ENCODE peak calls at places on chromosomes 3 and 15, in five cellular contexts. C, I, O, V and R are unnamed samples.
A peak's percentile ranks its signal among the peaks of the same experiment; 100 is the strongest.

GRCh38 chr3:154893813-154894212 is 186.3 kb upstream of the MME start:
- DNase-seq in C (no peak), I (no peak), O (no peak), V (no peak), R (no peak)

GRCh38 chr3:98596902-98597500 is 3.6 kb upstream of the CPOX start:
- DNase-seq in C (no peak), I (peak; percentile 29), O (peak; percentile 53), V (no peak), R (no peak)

GRCh38 chr3:1908651-1909445 is 189.8 kb upstream of the CNTN4 start:
- DNase-seq in C (no peak), I (no peak), O (no peak), V (no peak), R (no peak)

GRCh38 chr15:25678498-25678865 is 184.6 kb downstream of the ATP10A start:
- DNase-seq in C (no peak), I (no peak), O (no peak), V (no peak), R (no peak)

GRCh38 chr3:187188931-187189330 is 8.4 kb upstream of the RTP1 start:
- DNase-seq in C (no peak), I (no peak), O (no peak), V (no peak), R (no peak)

GRCh38 chr15:65980824-65981456 is 111.6 kb downstream of the RAB11A start:
- DNase-seq in C (peak; percentile 56), I (no peak), O (peak; percentile 81), V (peak; percentile 71), R (peak; percentile 33)

GRCh38 chr15:43251863-43252241 is 14.9 kb downstream of the TGM5 start:
- DNase-seq in C (no peak), I (no peak), O (no peak), V (no peak), R (no peak)

GRCh38 chr15:73605759-73606423 is 27.3 kb downstream of the NPTN start:
- DNase-seq in C (no peak), I (no peak), O (no peak), V (no peak), R (no peak)

GRCh38 chr15:51266548-51266947 is 71.8 kb downstream of the CYP19A1 start:
- DNase-seq in C (no peak), I (no peak), O (peak; percentile 50), V (no peak), R (no peak)

GRCh38 chr15:83443076-83443847 is 3.9 kb upstream of the SH3GL3 start:
- DNase-seq in C (no peak), I (no peak), O (no peak), V (no peak), R (no peak)

GRCh38 chr3:71930056-71930991 is 145.4 kb upstream of the PROK2 start:
- DNase-seq in C (peak; percentile 10), I (no peak), O (peak; percentile 87), V (no peak), R (peak; percentile 25)

GRCh38 chr3:180274536-180274935 is 237.8 kb upstream of the PEX5L start:
- DNase-seq in C (no peak), I (no peak), O (no peak), V (no peak), R (no peak)

GRCh38 chr3:151268267-151269235 is 9.8 kb downstream of the P2RY14 start:
- DNase-seq in C (no peak), I (peak; percentile 64), O (no peak), V (peak; percentile 23), R (no peak)

GRCh38 chr3:45381168-45381852 is 7.1 kb upstream of the LARS2 start:
- DNase-seq in C (no peak), I (no peak), O (peak; percentile 8), V (peak; percentile 38), R (no peak)

GRCh38 chr15:91045065-91045464 is 22.7 kb upstream of the VPS33B start:
- DNase-seq in C (no peak), I (no peak), O (no peak), V (no peak), R (no peak)

GRCh38 chr3:151788401-151788800 is 25.5 kb upstream of the AADAC start:
- DNase-seq in C (no peak), I (no peak), O (no peak), V (no peak), R (no peak)

GRCh38 chr3:177144922-177145321 is 52.4 kb downstream of the TBL1XR1 start:
- DNase-seq in C (no peak), I (peak; percentile 49), O (no peak), V (no peak), R (no peak)

GRCh38 chr15:70261083-70261482 is 163.4 kb upstream of the TLE3 start:
- DNase-seq in C (no peak), I (no peak), O (no peak), V (no peak), R (no peak)

GRCh38 chr15:98421419-98422085 is 226.8 kb upstream of the IGF1R start:
- DNase-seq in C (no peak), I (peak; percentile 44), O (peak; percentile 75), V (peak; percentile 58), R (no peak)

GRCh38 chr3:164730810-164731209 is 347.5 kb downstream of the SI start:
- DNase-seq in C (no peak), I (no peak), O (no peak), V (no peak), R (no peak)

GRCh38 chr15:62495670-62496328 is 330.7 kb upstream of the C2CD4B start:
- DNase-seq in C (peak; percentile 62), I (no peak), O (peak; percentile 97), V (peak; percentile 28), R (peak; percentile 43)

GRCh38 chr3:4736284-4736861 is 242.9 kb upstream of the BHLHE40 start:
- DNase-seq in C (no peak), I (no peak), O (peak; percentile 50), V (no peak), R (no peak)

GRCh38 chr3:117495620-117496019 is 786.0 kb downstream of the TUSC7 start:
- DNase-seq in C (peak; percentile 5), I (no peak), O (peak; percentile 52), V (no peak), R (no peak)

GRCh38 chr3:186825294-186825821 is 17.2 kb upstream of the ADIPOQ start:
- DNase-seq in C (no peak), I (no peak), O (peak; percentile 83), V (no peak), R (peak; percentile 47)

GRCh38 chr3:47813551-47814177 is 10.7 kb downstream of the DHX30 start:
- DNase-seq in C (no peak), I (no peak), O (no peak), V (no peak), R (no peak)

GRCh38 chr3:190012784-190013183 is 107.9 kb downstream of the P3H2 start:
- DNase-seq in C (no peak), I (no peak), O (no peak), V (no peak), R (no peak)

GRCh38 chr3:42802876-42803799 is 1.2 kb downstream of the HIGD1A start:
- DNase-seq in C (no peak), I (no peak), O (peak; percentile 46), V (no peak), R (no peak)

GRCh38 chr3:16909802-16910201 is 25.0 kb downstream of the PLCL2 start:
- DNase-seq in C (no peak), I (no peak), O (no peak), V (no peak), R (no peak)

GRCh38 chr3:39141211-39141995 is 12.0 kb downstream of the CSRNP1 start:
- DNase-seq in C (no peak), I (no peak), O (peak; percentile 54), V (peak; percentile 91), R (no peak)

GRCh38 chr3:98343647-98344507 is 9.8 kb upstream of the OR5K4 start:
- DNase-seq in C (no peak), I (no peak), O (peak; percentile 53), V (peak; percentile 9), R (no peak)

GRCh38 chr15:87619161-87619960 is 637.2 kb downstream of the NTRK3 start:
- DNase-seq in C (peak; percentile 42), I (no peak), O (peak; percentile 72), V (no peak), R (no peak)

GRCh38 chr3:188510366-188510765 is 356.4 kb downstream of the LPP start:
- DNase-seq in C (peak; percentile 47), I (no peak), O (peak; percentile 52), V (no peak), R (peak; percentile 89)

GRCh38 chr3:188509316-188509715 is 355.4 kb downstream of the LPP start:
- DNase-seq in C (no peak), I (no peak), O (no peak), V (no peak), R (no peak)

GRCh38 chr3:188508454-188508853 is 354.5 kb downstream of the LPP start:
- DNase-seq in C (no peak), I (no peak), O (no peak), V (no peak), R (no peak)

GRCh38 chr3:188503647-188504046 is 349.7 kb downstream of the LPP start:
- DNase-seq in C (no peak), I (no peak), O (no peak), V (no peak), R (no peak)

GRCh38 chr3:188507244-188507720 is 353.3 kb downstream of the LPP start:
- DNase-seq in C (peak; percentile 90), I (no peak), O (peak; percentile 85), V (no peak), R (peak; percentile 90)
- H3K4me3 ChIP-seq in C (no peak overlapping the region), I (no peak overlapping the region), O (no peak overlapping the region), V (no peak overlapping the region), R (no peak overlapping the region)

DNA sequence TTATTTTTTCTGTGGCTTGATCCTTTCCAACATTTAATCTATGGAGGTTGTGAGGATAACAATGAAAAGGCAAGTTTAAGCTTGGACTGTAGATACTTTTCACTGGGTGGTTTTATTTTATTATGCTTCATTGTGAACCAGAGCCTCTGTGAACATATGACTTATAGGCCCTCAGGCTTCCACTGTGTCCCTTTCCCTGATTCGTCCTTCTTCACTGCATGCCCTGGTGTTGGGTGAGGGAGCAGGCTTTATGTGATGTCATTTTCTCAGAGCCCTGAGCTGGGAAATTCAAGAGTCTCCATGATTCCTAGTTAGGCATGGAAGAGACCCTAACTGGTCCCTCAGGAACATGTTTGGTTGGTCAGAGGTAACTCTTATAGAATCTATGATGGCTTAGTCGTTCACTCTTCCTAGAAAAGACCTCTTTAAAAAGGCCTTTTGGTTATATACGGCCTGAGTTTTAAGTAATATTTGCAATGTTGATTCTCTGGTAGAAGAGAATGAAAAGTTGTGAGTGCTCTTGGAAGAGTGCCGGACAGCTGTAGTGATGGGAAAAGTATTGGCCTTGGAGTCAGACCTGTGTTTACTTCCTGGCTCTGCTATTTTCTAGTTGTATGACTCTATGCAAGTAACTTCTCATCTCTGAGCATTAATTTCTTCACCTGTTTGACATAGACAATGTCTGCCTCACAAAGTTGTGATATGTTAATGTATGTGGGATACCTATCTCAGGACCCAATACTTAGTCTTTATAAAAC is 168.4 kb downstream of the LPP start:
- DNase-seq in C (no peak), I (no peak), O (no peak), V (no peak), R (no peak)
- H3K4me3 ChIP-seq in C (no peak overlapping the region), I (no peak overlapping the region), O (no peak overlapping the region), V (no peak overlapping the region), R (no peak overlapping the region)

DNA sequence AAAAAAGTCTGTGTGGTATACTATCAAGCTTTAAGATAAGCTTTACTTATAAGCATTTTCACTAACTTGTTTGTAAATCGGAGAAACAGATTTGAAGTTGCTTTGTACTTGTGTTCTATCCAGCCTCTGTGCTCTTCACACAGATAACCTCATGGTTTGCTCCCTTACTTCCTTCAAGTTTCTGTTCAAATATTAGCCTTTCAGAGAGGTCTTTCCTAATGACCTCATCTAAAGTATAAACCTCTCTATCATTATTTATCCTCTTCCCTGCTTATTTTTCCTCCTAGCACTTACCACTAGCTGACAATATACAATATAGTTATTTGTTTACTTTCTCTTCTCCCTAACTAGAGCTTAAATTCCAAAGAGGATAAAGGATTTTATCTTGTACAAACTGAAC is 180.0 kb downstream of the CBLB start:
- DNase-seq in C (no peak), I (no peak), O (no peak), V (no peak), R (no peak)
- H3K4me3 ChIP-seq in C (no peak overlapping the region), I (no peak overlapping the region), O (no peak overlapping the region), V (no peak overlapping the region), R (no peak overlapping the region)

GRCh38 chr3:49928511-49929017 is 1.0 kb downstream of the MON1A start:
- DNase-seq in C (no peak), I (no peak), O (peak; percentile 14), V (peak; percentile 46), R (no peak)
- H3K4me3 ChIP-seq in C (peak overlapping the region; percentile 2), I (no peak overlapping the region), O (peak overlapping the region; percentile 84), V (no peak overlapping the region), R (peak overlapping the region; percentile 88)